ENCODE peak calls at places on chromosome 2, in seven cellular contexts. O is psoas muscle; R is activated CD8-positive, alpha-beta T cell treated with anti-CD3 and anti-CD28 coated beads, Interleukin-2, amount 10 ng/mL, durations not matched to agents 7 days and 5 days; D is effector CD4-positive, alpha-beta T cell; C is A549; Z is COR-L47; E is pancreas. F is an unnamed sample.
A peak's percentile ranks its signal among the peaks of the same experiment; 100 is the strongest.

GRCh38 chr2:75098856-75099255 is 100.5 kb downstream of the TACR1 start:
- DNase-seq in O (no peak), R (no peak), D (no peak), C (peak; percentile 63), Z (no peak), E (no peak), F (no peak)

GRCh38 chr2:216822470-216822869 is 37.4 kb downstream of the TNP1 start:
- DNase-seq in O (no peak), R (no peak), D (no peak), C (no peak), Z (no peak), E (no peak), F (no peak)

GRCh38 chr2:241173557-241173956 is 14.9 kb upstream of the ANO7 start:
- DNase-seq in O (no peak), R (no peak), D (no peak), C (no peak), Z (no peak), E (no peak), F (no peak)

GRCh38 chr2:181876614-181877063 is 14.9 kb upstream of the ITPRID2 start:
- DNase-seq in O (no peak), R (no peak), D (no peak), C (peak; percentile 95), Z (no peak), E (no peak), F (no peak)

GRCh38 chr2:142853912-142854311 is 23.6 kb upstream of the KYNU start:
- DNase-seq in O (no peak), R (no peak), D (no peak), C (no peak), Z (no peak), E (no peak), F (no peak)

GRCh38 chr2:241755777-241756176 is 20.8 kb upstream of the GAL3ST2 start:
- DNase-seq in O (no peak), R (no peak), D (no peak), C (no peak), Z (no peak), E (no peak), F (no peak)

GRCh38 chr2:80473806-80474205 is 169.3 kb upstream of the LRRTM1 start:
- DNase-seq in O (no peak), R (no peak), D (no peak), C (no peak), Z (no peak), E (no peak), F (no peak)

GRCh38 chr2:174145827-174146226 is 102.5 kb downstream of the OLA1 start:
- DNase-seq in O (no peak), R (no peak), D (no peak), C (peak; percentile 57), Z (no peak), E (no peak), F (no peak)

GRCh38 chr2:59985923-59986322 is 567.5 kb downstream of the BCL11A start:
- DNase-seq in O (no peak), R (no peak), D (no peak), C (no peak), Z (no peak), E (no peak), F (no peak)

GRCh38 chr2:216492951-216493685 is 5.5 kb upstream of the RPL37A start:
- DNase-seq in O (no peak), R (no peak), D (no peak), C (no peak), Z (no peak), E (no peak), F (no peak)

GRCh38 chr2:237700583-237701032 is 73.2 kb downstream of the LRRFIP1 start:
- DNase-seq in O (peak; percentile 86), R (peak; percentile 64), D (peak; percentile 73), C (no peak), Z (peak; percentile 54), E (no peak), F (peak; percentile 61)

GRCh38 chr2:200338692-200339091 is 32.2 kb downstream of the SPATS2L start:
- DNase-seq in O (no peak), R (no peak), D (no peak), C (no peak), Z (no peak), E (no peak), F (no peak)

GRCh38 chr2:16120591-16120990 is 180.2 kb downstream of the MYCN start:
- DNase-seq in O (no peak), R (no peak), D (no peak), C (no peak), Z (no peak), E (no peak), F (no peak)

GRCh38 chr2:147026664-147027278 is 818.1 kb upstream of the ACVR2A start:
- DNase-seq in O (no peak), R (no peak), D (no peak), C (no peak), Z (no peak), E (no peak), F (no peak)

GRCh38 chr2:20625491-20625919 is 25.4 kb downstream of the HS1BP3 start:
- DNase-seq in O (peak; percentile 42), R (no peak), D (no peak), C (no peak), Z (peak; percentile 6), E (peak; percentile 45), F (peak; percentile 66)

GRCh38 chr2:201831469-201831868 is 25.1 kb downstream of the CDK15 start:
- DNase-seq in O (no peak), R (no peak), D (no peak), C (no peak), Z (no peak), E (no peak), F (no peak)

GRCh38 chr2:222283634-222284033 is 15.2 kb downstream of the PAX3 start:
- DNase-seq in O (peak; percentile 92), R (no peak), D (no peak), C (no peak), Z (no peak), E (no peak), F (no peak)

GRCh38 chr2:159913897-159914296 is 115.9 kb upstream of the CD302 start:
- DNase-seq in O (no peak), R (no peak), D (no peak), C (no peak), Z (no peak), E (no peak), F (no peak)

GRCh38 chr2:196441527-196441926 is 198.0 kb upstream of the CCDC150 start:
- DNase-seq in O (no peak), R (no peak), D (no peak), C (no peak), Z (no peak), E (no peak), F (no peak)

GRCh38 chr2:191148766-191149165 is 2.0 kb downstream of the STAT4 start:
- DNase-seq in O (no peak), R (peak; percentile 50), D (no peak), C (no peak), Z (no peak), E (no peak), F (no peak)

GRCh38 chr2:72263043-72263780 is 115.5 kb upstream of the CYP26B1 start:
- DNase-seq in O (no peak), R (no peak), D (no peak), C (peak; percentile 28), Z (no peak), E (no peak), F (no peak)

GRCh38 chr2:104938226-104938941 is 84.5 kb downstream of the POU3F3 start:
- DNase-seq in O (no peak), R (no peak), D (no peak), C (no peak), Z (no peak), E (no peak), F (no peak)

GRCh38 chr2:1752751-1753150 is 8.4 kb upstream of the PXDN start:
- DNase-seq in O (no peak), R (no peak), D (no peak), C (no peak), Z (no peak), E (no peak), F (no peak)

GRCh38 chr2:842151-842792 is 108.4 kb upstream of the SNTG2 start:
- DNase-seq in O (no peak), R (no peak), D (no peak), C (no peak), Z (no peak), E (no peak), F (no peak)

GRCh38 chr2:160703648-160704585 is 210.3 kb upstream of the RBMS1 start:
- DNase-seq in O (no peak), R (peak; percentile 64), D (no peak), C (no peak), Z (no peak), E (no peak), F (no peak)

GRCh38 chr2:127081826-127082633 is 24.9 kb downstream of the BIN1 start:
- DNase-seq in O (peak; percentile 88), R (peak; percentile 91), D (peak; percentile 64), C (no peak), Z (no peak), E (no peak), F (no peak)

GRCh38 chr2:16077601-16078000 is 137.3 kb downstream of the MYCN start:
- DNase-seq in O (no peak), R (no peak), D (no peak), C (no peak), Z (no peak), E (no peak), F (no peak)

GRCh38 chr2:224221455-224221913 is 180.4 kb downstream of the FAM124B start:
- DNase-seq in O (no peak), R (no peak), D (no peak), C (peak; percentile 92), Z (no peak), E (no peak), F (no peak)

GRCh38 chr2:165105911-165106310 is 97.9 kb downstream of the SCN3A start:
- DNase-seq in O (no peak), R (no peak), D (no peak), C (no peak), Z (peak; percentile 5), E (no peak), F (no peak)

GRCh38 chr2:74576830-74577229 is 22.3 kb downstream of the DOK1 start:
- DNase-seq in O (no peak), R (no peak), D (no peak), C (no peak), Z (no peak), E (no peak), F (no peak)

GRCh38 chr2:173307287-173307686 is 47.4 kb upstream of the CDCA7 start:
- DNase-seq in O (no peak), R (no peak), D (no peak), C (no peak), Z (no peak), E (no peak), F (no peak)

GRCh38 chr2:25572638-25573037 is 100.7 kb downstream of the DTNB start:
- DNase-seq in O (no peak), R (no peak), D (no peak), C (no peak), Z (no peak), E (no peak), F (no peak)

GRCh38 chr2:120519469-120519868 is 173.5 kb downstream of the INHBB start:
- DNase-seq in O (no peak), R (no peak), D (no peak), C (no peak), Z (no peak), E (no peak), F (no peak)

F was measured in NCI-H774.